ENCODE peak calls at places on chromosome 7, in five cellular contexts. One of them, this sample, is unnamed.

GRCh38 chr7:21767300-21767900 is 178.3 kb downstream of the CDCA7L start:
- DNase-seq in activated T-cell treated with anti-CD3 and anti-CD28 coated beads, Interleukin-2, amount 50 U/mL, for 72 hours: peak; percentile 16
- DNase-seq in CD4-positive, alpha-beta T cell: no peak
- DNase-seq in glomerular endothelial cell: peak; percentile 20
- DNase-seq in stimulated activated CD4-positive, alpha-beta T cell treated with anti-CD3 and anti-CD28 coated beads, Interleukin-4, amount 100 ng/mL, for 1 hour: peak; percentile 2
- DNase-seq in this sample: peak; percentile 75

GRCh38 chr7:134811798-134812197 is 32.4 kb downstream of the CALD1 start:
- DNase-seq in activated T-cell treated with anti-CD3 and anti-CD28 coated beads, Interleukin-2, amount 50 U/mL, for 72 hours: no peak
- DNase-seq in glomerular endothelial cell: no peak
- DNase-seq in CD4-positive, alpha-beta T cell: no peak
- DNase-seq in stimulated activated CD4-positive, alpha-beta T cell treated with anti-CD3 and anti-CD28 coated beads, Interleukin-4, amount 100 ng/mL, for 1 hour: no peak
- DNase-seq in this sample: no peak

GRCh38 chr7:83478601-83479000 is 170.3 kb downstream of the SEMA3E start:
- DNase-seq in CD4-positive, alpha-beta T cell: no peak
- DNase-seq in activated T-cell treated with anti-CD3 and anti-CD28 coated beads, Interleukin-2, amount 50 U/mL, for 72 hours: no peak
- DNase-seq in glomerular endothelial cell: no peak
- DNase-seq in stimulated activated CD4-positive, alpha-beta T cell treated with anti-CD3 and anti-CD28 coated beads, Interleukin-4, amount 100 ng/mL, for 1 hour: no peak
- DNase-seq in this sample: no peak

GRCh38 chr7:150947761-150948680 is 30.1 kb downstream of the KCNH2 start:
- DNase-seq in glomerular endothelial cell: no peak
- DNase-seq in activated T-cell treated with anti-CD3 and anti-CD28 coated beads, Interleukin-2, amount 50 U/mL, for 72 hours: no peak
- DNase-seq in stimulated activated CD4-positive, alpha-beta T cell treated with anti-CD3 and anti-CD28 coated beads, Interleukin-4, amount 100 ng/mL, for 1 hour: no peak
- DNase-seq in CD4-positive, alpha-beta T cell: no peak
- DNase-seq in this sample: no peak

GRCh38 chr7:69365588-69366241 is 232.6 kb upstream of the AUTS2 start:
- DNase-seq in CD4-positive, alpha-beta T cell: no peak
- DNase-seq in stimulated activated CD4-positive, alpha-beta T cell treated with anti-CD3 and anti-CD28 coated beads, Interleukin-4, amount 100 ng/mL, for 1 hour: no peak
- DNase-seq in activated T-cell treated with anti-CD3 and anti-CD28 coated beads, Interleukin-2, amount 50 U/mL, for 72 hours: no peak
- DNase-seq in glomerular endothelial cell: no peak
- DNase-seq in this sample: no peak

GRCh38 chr7:143454091-143454729 is 11.0 kb downstream of the TAS2R60 start:
- DNase-seq in activated T-cell treated with anti-CD3 and anti-CD28 coated beads, Interleukin-2, amount 50 U/mL, for 72 hours: no peak
- DNase-seq in stimulated activated CD4-positive, alpha-beta T cell treated with anti-CD3 and anti-CD28 coated beads, Interleukin-4, amount 100 ng/mL, for 1 hour: no peak
- DNase-seq in CD4-positive, alpha-beta T cell: no peak
- DNase-seq in glomerular endothelial cell: no peak
- DNase-seq in this sample: no peak

GRCh38 chr7:4361774-4362173 is 320.3 kb upstream of the FOXK1 start:
- DNase-seq in CD4-positive, alpha-beta T cell: no peak
- DNase-seq in glomerular endothelial cell: no peak
- DNase-seq in stimulated activated CD4-positive, alpha-beta T cell treated with anti-CD3 and anti-CD28 coated beads, Interleukin-4, amount 100 ng/mL, for 1 hour: no peak
- DNase-seq in activated T-cell treated with anti-CD3 and anti-CD28 coated beads, Interleukin-2, amount 50 U/mL, for 72 hours: no peak
- DNase-seq in this sample: no peak

GRCh38 chr7:101096957-101097347 is 11.7 kb downstream of the TRIM56 start:
- DNase-seq in glomerular endothelial cell: no peak
- DNase-seq in activated T-cell treated with anti-CD3 and anti-CD28 coated beads, Interleukin-2, amount 50 U/mL, for 72 hours: no peak
- DNase-seq in stimulated activated CD4-positive, alpha-beta T cell treated with anti-CD3 and anti-CD28 coated beads, Interleukin-4, amount 100 ng/mL, for 1 hour: no peak
- DNase-seq in CD4-positive, alpha-beta T cell: no peak
- DNase-seq in this sample: no peak

GRCh38 chr7:46515844-46516590 is 594.9 kb upstream of the IGFBP3 start:
- DNase-seq in glomerular endothelial cell: no peak
- DNase-seq in activated T-cell treated with anti-CD3 and anti-CD28 coated beads, Interleukin-2, amount 50 U/mL, for 72 hours: no peak
- DNase-seq in CD4-positive, alpha-beta T cell: no peak
- DNase-seq in stimulated activated CD4-positive, alpha-beta T cell treated with anti-CD3 and anti-CD28 coated beads, Interleukin-4, amount 100 ng/mL, for 1 hour: no peak
- DNase-seq in this sample: no peak

GRCh38 chr7:21923663-21924062 is 22.0 kb downstream of the CDCA7L start:
- DNase-seq in glomerular endothelial cell: no peak
- DNase-seq in CD4-positive, alpha-beta T cell: no peak
- DNase-seq in stimulated activated CD4-positive, alpha-beta T cell treated with anti-CD3 and anti-CD28 coated beads, Interleukin-4, amount 100 ng/mL, for 1 hour: no peak
- DNase-seq in activated T-cell treated with anti-CD3 and anti-CD28 coated beads, Interleukin-2, amount 50 U/mL, for 72 hours: no peak
- DNase-seq in this sample: peak; percentile 88

GRCh38 chr7:16652888-16653287 is 6.9 kb downstream of the BZW2 start:
- DNase-seq in CD4-positive, alpha-beta T cell: no peak
- DNase-seq in stimulated activated CD4-positive, alpha-beta T cell treated with anti-CD3 and anti-CD28 coated beads, Interleukin-4, amount 100 ng/mL, for 1 hour: no peak
- DNase-seq in glomerular endothelial cell: no peak
- DNase-seq in activated T-cell treated with anti-CD3 and anti-CD28 coated beads, Interleukin-2, amount 50 U/mL, for 72 hours: no peak
- DNase-seq in this sample: no peak

GRCh38 chr7:155965010-155965409 is 152.7 kb upstream of the SHH start:
- DNase-seq in CD4-positive, alpha-beta T cell: no peak
- DNase-seq in stimulated activated CD4-positive, alpha-beta T cell treated with anti-CD3 and anti-CD28 coated beads, Interleukin-4, amount 100 ng/mL, for 1 hour: no peak
- DNase-seq in glomerular endothelial cell: no peak
- DNase-seq in activated T-cell treated with anti-CD3 and anti-CD28 coated beads, Interleukin-2, amount 50 U/mL, for 72 hours: peak; percentile 30
- DNase-seq in this sample: no peak

GRCh38 chr7:88111136-88111748 is 108.6 kb downstream of the SRI start:
- DNase-seq in stimulated activated CD4-positive, alpha-beta T cell treated with anti-CD3 and anti-CD28 coated beads, Interleukin-4, amount 100 ng/mL, for 1 hour: no peak
- DNase-seq in glomerular endothelial cell: peak; percentile 54
- DNase-seq in CD4-positive, alpha-beta T cell: no peak
- DNase-seq in activated T-cell treated with anti-CD3 and anti-CD28 coated beads, Interleukin-2, amount 50 U/mL, for 72 hours: no peak
- DNase-seq in this sample: peak; percentile 65

GRCh38 chr7:159158125-159158887 is 13.6 kb upstream of the VIPR2 start:
- DNase-seq in activated T-cell treated with anti-CD3 and anti-CD28 coated beads, Interleukin-2, amount 50 U/mL, for 72 hours: no peak
- DNase-seq in glomerular endothelial cell: no peak
- DNase-seq in CD4-positive, alpha-beta T cell: no peak
- DNase-seq in stimulated activated CD4-positive, alpha-beta T cell treated with anti-CD3 and anti-CD28 coated beads, Interleukin-4, amount 100 ng/mL, for 1 hour: no peak
- DNase-seq in this sample: no peak

GRCh38 chr7:151542606-151543130 is 23.0 kb upstream of the RHEB start:
- DNase-seq in stimulated activated CD4-positive, alpha-beta T cell treated with anti-CD3 and anti-CD28 coated beads, Interleukin-4, amount 100 ng/mL, for 1 hour: no peak
- DNase-seq in activated T-cell treated with anti-CD3 and anti-CD28 coated beads, Interleukin-2, amount 50 U/mL, for 72 hours: no peak
- DNase-seq in glomerular endothelial cell: no peak
- DNase-seq in CD4-positive, alpha-beta T cell: no peak
- DNase-seq in this sample: no peak

GRCh38 chr7:47282790-47283496 is 299.0 kb downstream of the TNS3 start:
- DNase-seq in stimulated activated CD4-positive, alpha-beta T cell treated with anti-CD3 and anti-CD28 coated beads, Interleukin-4, amount 100 ng/mL, for 1 hour: no peak
- DNase-seq in glomerular endothelial cell: no peak
- DNase-seq in CD4-positive, alpha-beta T cell: no peak
- DNase-seq in activated T-cell treated with anti-CD3 and anti-CD28 coated beads, Interleukin-2, amount 50 U/mL, for 72 hours: no peak
- DNase-seq in this sample: no peak

GRCh38 chr7:87059525-87060287 is at the start of gene ELAPOR2:
- DNase-seq in CD4-positive, alpha-beta T cell: peak; percentile 75
- DNase-seq in stimulated activated CD4-positive, alpha-beta T cell treated with anti-CD3 and anti-CD28 coated beads, Interleukin-4, amount 100 ng/mL, for 1 hour: peak; percentile 83
- DNase-seq in glomerular endothelial cell: no peak
- DNase-seq in activated T-cell treated with anti-CD3 and anti-CD28 coated beads, Interleukin-2, amount 50 U/mL, for 72 hours: peak; percentile 88
- DNase-seq in this sample: peak; percentile 84

GRCh38 chr7:22433710-22434460 is 66.1 kb downstream of the STEAP1B start:
- DNase-seq in stimulated activated CD4-positive, alpha-beta T cell treated with anti-CD3 and anti-CD28 coated beads, Interleukin-4, amount 100 ng/mL, for 1 hour: no peak
- DNase-seq in activated T-cell treated with anti-CD3 and anti-CD28 coated beads, Interleukin-2, amount 50 U/mL, for 72 hours: no peak
- DNase-seq in glomerular endothelial cell: no peak
- DNase-seq in CD4-positive, alpha-beta T cell: no peak
- DNase-seq in this sample: peak; percentile 63

GRCh38 chr7:129841465-129841864 is 111.3 kb downstream of the UBE2H start:
- DNase-seq in stimulated activated CD4-positive, alpha-beta T cell treated with anti-CD3 and anti-CD28 coated beads, Interleukin-4, amount 100 ng/mL, for 1 hour: no peak
- DNase-seq in activated T-cell treated with anti-CD3 and anti-CD28 coated beads, Interleukin-2, amount 50 U/mL, for 72 hours: no peak
- DNase-seq in CD4-positive, alpha-beta T cell: no peak
- DNase-seq in glomerular endothelial cell: no peak
- DNase-seq in this sample: no peak

GRCh38 chr7:4788627-4789189 is 13.3 kb downstream of the AP5Z1 start:
- DNase-seq in stimulated activated CD4-positive, alpha-beta T cell treated with anti-CD3 and anti-CD28 coated beads, Interleukin-4, amount 100 ng/mL, for 1 hour: no peak
- DNase-seq in CD4-positive, alpha-beta T cell: no peak
- DNase-seq in activated T-cell treated with anti-CD3 and anti-CD28 coated beads, Interleukin-2, amount 50 U/mL, for 72 hours: no peak
- DNase-seq in glomerular endothelial cell: no peak
- DNase-seq in this sample: no peak

GRCh38 chr7:70654979-70655378 is 477.0 kb upstream of the GALNT17 start:
- DNase-seq in CD4-positive, alpha-beta T cell: no peak
- DNase-seq in glomerular endothelial cell: no peak
- DNase-seq in activated T-cell treated with anti-CD3 and anti-CD28 coated beads, Interleukin-2, amount 50 U/mL, for 72 hours: no peak
- DNase-seq in stimulated activated CD4-positive, alpha-beta T cell treated with anti-CD3 and anti-CD28 coated beads, Interleukin-4, amount 100 ng/mL, for 1 hour: no peak
- DNase-seq in this sample: no peak

GRCh38 chr7:144468990-144469732 is 65.7 kb upstream of the NOBOX start:
- DNase-seq in stimulated activated CD4-positive, alpha-beta T cell treated with anti-CD3 and anti-CD28 coated beads, Interleukin-4, amount 100 ng/mL, for 1 hour: no peak
- DNase-seq in CD4-positive, alpha-beta T cell: no peak
- DNase-seq in activated T-cell treated with anti-CD3 and anti-CD28 coated beads, Interleukin-2, amount 50 U/mL, for 72 hours: no peak
- DNase-seq in glomerular endothelial cell: no peak
- DNase-seq in this sample: no peak

GRCh38 chr7:47534322-47535032 is 47.4 kb downstream of the TNS3 start:
- DNase-seq in glomerular endothelial cell: no peak
- DNase-seq in stimulated activated CD4-positive, alpha-beta T cell treated with anti-CD3 and anti-CD28 coated beads, Interleukin-4, amount 100 ng/mL, for 1 hour: no peak
- DNase-seq in CD4-positive, alpha-beta T cell: no peak
- DNase-seq in activated T-cell treated with anti-CD3 and anti-CD28 coated beads, Interleukin-2, amount 50 U/mL, for 72 hours: no peak
- DNase-seq in this sample: no peak

GRCh38 chr7:67917118-67917755 is 920.6 kb downstream of the TYW1 start:
- DNase-seq in activated T-cell treated with anti-CD3 and anti-CD28 coated beads, Interleukin-2, amount 50 U/mL, for 72 hours: no peak
- DNase-seq in stimulated activated CD4-positive, alpha-beta T cell treated with anti-CD3 and anti-CD28 coated beads, Interleukin-4, amount 100 ng/mL, for 1 hour: no peak
- DNase-seq in CD4-positive, alpha-beta T cell: no peak
- DNase-seq in glomerular endothelial cell: no peak
- DNase-seq in this sample: no peak

This sample was measured in dermis microvascular lymphatic vessel endothelial cell.